ENCODE peak calls at places on chromosomes 3 and 15, in nine cellular contexts. One of them, this sample, is unnamed.

GRCh38 chr3:128395500-128396125 is 71.1 kb downstream of the DNAJB8 start:
- DNase-seq in cerebellar cortex: peak
- DNase-seq in GM23338: no peak
- DNase-seq in fibroblast of mammary gland: peak
- DNase-seq in T-helper 17 cell: no peak
- DNase-seq in PC-9: no peak
- DNase-seq in psoas muscle: peak
- DNase-seq in Peyer's patch: no peak
- DNase-seq in activated T-helper 2 cell treated with anti-CD3 and anti-CD28 coated beads, Interferon-gamma antibody, Interleukin-2, Interleukin-4, amounts not matched to agents 10 μg/mL and 5 μg/mL and 100 μg/mL, durations not matched to agents 14 hours and 24 hours and 36 hours: no peak
- DNase-seq in this sample: no peak

GRCh38 chr15:62951481-62951880 is 91.1 kb upstream of the TPM1 start:
- DNase-seq in psoas muscle: no peak
- DNase-seq in PC-9: no peak
- DNase-seq in cerebellar cortex: peak
- DNase-seq in Peyer's patch: no peak
- DNase-seq in fibroblast of mammary gland: no peak
- DNase-seq in GM23338: no peak
- DNase-seq in T-helper 17 cell: no peak
- DNase-seq in activated T-helper 2 cell treated with anti-CD3 and anti-CD28 coated beads, Interferon-gamma antibody, Interleukin-2, Interleukin-4, amounts not matched to agents 10 μg/mL and 5 μg/mL and 100 μg/mL, durations not matched to agents 14 hours and 24 hours and 36 hours: no peak
- DNase-seq in this sample: no peak

GRCh38 chr3:123379041-123379830 is 69.7 kb downstream of the ADCY5 start:
- DNase-seq in activated T-helper 2 cell treated with anti-CD3 and anti-CD28 coated beads, Interferon-gamma antibody, Interleukin-2, Interleukin-4, amounts not matched to agents 10 μg/mL and 5 μg/mL and 100 μg/mL, durations not matched to agents 14 hours and 24 hours and 36 hours: no peak
- DNase-seq in T-helper 17 cell: no peak
- DNase-seq in fibroblast of mammary gland: no peak
- DNase-seq in GM23338: no peak
- DNase-seq in psoas muscle: no peak
- DNase-seq in PC-9: no peak
- DNase-seq in Peyer's patch: no peak
- DNase-seq in cerebellar cortex: no peak
- DNase-seq in this sample: no peak

GRCh38 chr3:88595025-88595424 is 445.3 kb downstream of the C3orf38 start:
- DNase-seq in activated T-helper 2 cell treated with anti-CD3 and anti-CD28 coated beads, Interferon-gamma antibody, Interleukin-2, Interleukin-4, amounts not matched to agents 10 μg/mL and 5 μg/mL and 100 μg/mL, durations not matched to agents 14 hours and 24 hours and 36 hours: no peak
- DNase-seq in Peyer's patch: no peak
- DNase-seq in fibroblast of mammary gland: peak
- DNase-seq in T-helper 17 cell: no peak
- DNase-seq in GM23338: no peak
- DNase-seq in psoas muscle: no peak
- DNase-seq in cerebellar cortex: no peak
- DNase-seq in PC-9: no peak
- DNase-seq in this sample: no peak

GRCh38 chr15:99211926-99212325 is 37.5 kb downstream of the TTC23 start:
- DNase-seq in cerebellar cortex: no peak
- DNase-seq in fibroblast of mammary gland: peak
- DNase-seq in activated T-helper 2 cell treated with anti-CD3 and anti-CD28 coated beads, Interferon-gamma antibody, Interleukin-2, Interleukin-4, amounts not matched to agents 10 μg/mL and 5 μg/mL and 100 μg/mL, durations not matched to agents 14 hours and 24 hours and 36 hours: no peak
- DNase-seq in psoas muscle: no peak
- DNase-seq in Peyer's patch: no peak
- DNase-seq in T-helper 17 cell: no peak
- DNase-seq in PC-9: no peak
- DNase-seq in GM23338: no peak
- DNase-seq in this sample: no peak

GRCh38 chr3:141436180-141436579 is 50.6 kb upstream of the RASA2 start:
- DNase-seq in GM23338: no peak
- DNase-seq in cerebellar cortex: no peak
- DNase-seq in Peyer's patch: no peak
- DNase-seq in T-helper 17 cell: no peak
- DNase-seq in activated T-helper 2 cell treated with anti-CD3 and anti-CD28 coated beads, Interferon-gamma antibody, Interleukin-2, Interleukin-4, amounts not matched to agents 10 μg/mL and 5 μg/mL and 100 μg/mL, durations not matched to agents 14 hours and 24 hours and 36 hours: no peak
- DNase-seq in fibroblast of mammary gland: no peak
- DNase-seq in psoas muscle: no peak
- DNase-seq in PC-9: no peak
- DNase-seq in this sample: no peak

GRCh38 chr15:63818191-63818590 is 15.6 kb downstream of the HERC1 start:
- DNase-seq in activated T-helper 2 cell treated with anti-CD3 and anti-CD28 coated beads, Interferon-gamma antibody, Interleukin-2, Interleukin-4, amounts not matched to agents 10 μg/mL and 5 μg/mL and 100 μg/mL, durations not matched to agents 14 hours and 24 hours and 36 hours: no peak
- DNase-seq in fibroblast of mammary gland: peak
- DNase-seq in PC-9: no peak
- DNase-seq in Peyer's patch: no peak
- DNase-seq in T-helper 17 cell: no peak
- DNase-seq in cerebellar cortex: peak
- DNase-seq in psoas muscle: no peak
- DNase-seq in GM23338: peak
- DNase-seq in this sample: no peak

GRCh38 chr3:195921334-195921771 is 13.0 kb upstream of the TNK2 start:
- DNase-seq in Peyer's patch: no peak
- DNase-seq in psoas muscle: no peak
- DNase-seq in T-helper 17 cell: no peak
- DNase-seq in PC-9: peak
- DNase-seq in activated T-helper 2 cell treated with anti-CD3 and anti-CD28 coated beads, Interferon-gamma antibody, Interleukin-2, Interleukin-4, amounts not matched to agents 10 μg/mL and 5 μg/mL and 100 μg/mL, durations not matched to agents 14 hours and 24 hours and 36 hours: no peak
- DNase-seq in GM23338: peak
- DNase-seq in cerebellar cortex: no peak
- DNase-seq in fibroblast of mammary gland: peak
- DNase-seq in this sample: no peak

GRCh38 chr3:31237887-31238286 is 294.8 kb upstream of the STT3B start:
- DNase-seq in T-helper 17 cell: no peak
- DNase-seq in GM23338: no peak
- DNase-seq in activated T-helper 2 cell treated with anti-CD3 and anti-CD28 coated beads, Interferon-gamma antibody, Interleukin-2, Interleukin-4, amounts not matched to agents 10 μg/mL and 5 μg/mL and 100 μg/mL, durations not matched to agents 14 hours and 24 hours and 36 hours: no peak
- DNase-seq in PC-9: no peak
- DNase-seq in cerebellar cortex: no peak
- DNase-seq in fibroblast of mammary gland: no peak
- DNase-seq in Peyer's patch: no peak
- DNase-seq in psoas muscle: no peak
- DNase-seq in this sample: no peak

GRCh38 chr3:177529716-177530335 is 332.5 kb upstream of the TBL1XR1 start:
- DNase-seq in cerebellar cortex: no peak
- DNase-seq in Peyer's patch: no peak
- DNase-seq in GM23338: no peak
- DNase-seq in psoas muscle: no peak
- DNase-seq in activated T-helper 2 cell treated with anti-CD3 and anti-CD28 coated beads, Interferon-gamma antibody, Interleukin-2, Interleukin-4, amounts not matched to agents 10 μg/mL and 5 μg/mL and 100 μg/mL, durations not matched to agents 14 hours and 24 hours and 36 hours: no peak
- DNase-seq in PC-9: no peak
- DNase-seq in fibroblast of mammary gland: peak
- DNase-seq in T-helper 17 cell: no peak
- DNase-seq in this sample: no peak

GRCh38 chr3:32143849-32144757 is 37.7 kb downstream of the GPD1L start:
- DNase-seq in activated T-helper 2 cell treated with anti-CD3 and anti-CD28 coated beads, Interferon-gamma antibody, Interleukin-2, Interleukin-4, amounts not matched to agents 10 μg/mL and 5 μg/mL and 100 μg/mL, durations not matched to agents 14 hours and 24 hours and 36 hours: peak
- DNase-seq in Peyer's patch: peak
- DNase-seq in PC-9: peak
- DNase-seq in T-helper 17 cell: no peak
- DNase-seq in fibroblast of mammary gland: peak
- DNase-seq in psoas muscle: no peak
- DNase-seq in cerebellar cortex: peak
- DNase-seq in GM23338: peak
- DNase-seq in this sample: peak

GRCh38 chr15:36737430-36737891 is 158.0 kb downstream of the CDIN1 start:
- DNase-seq in GM23338: no peak
- DNase-seq in psoas muscle: no peak
- DNase-seq in Peyer's patch: no peak
- DNase-seq in cerebellar cortex: no peak
- DNase-seq in activated T-helper 2 cell treated with anti-CD3 and anti-CD28 coated beads, Interferon-gamma antibody, Interleukin-2, Interleukin-4, amounts not matched to agents 10 μg/mL and 5 μg/mL and 100 μg/mL, durations not matched to agents 14 hours and 24 hours and 36 hours: no peak
- DNase-seq in PC-9: no peak
- DNase-seq in T-helper 17 cell: no peak
- DNase-seq in fibroblast of mammary gland: peak
- DNase-seq in this sample: no peak

GRCh38 chr3:56133423-56133822 is 334.8 kb downstream of the ERC2 start:
- DNase-seq in cerebellar cortex: no peak
- DNase-seq in psoas muscle: no peak
- DNase-seq in Peyer's patch: no peak
- DNase-seq in GM23338: no peak
- DNase-seq in PC-9: no peak
- DNase-seq in T-helper 17 cell: no peak
- DNase-seq in fibroblast of mammary gland: peak
- DNase-seq in activated T-helper 2 cell treated with anti-CD3 and anti-CD28 coated beads, Interferon-gamma antibody, Interleukin-2, Interleukin-4, amounts not matched to agents 10 μg/mL and 5 μg/mL and 100 μg/mL, durations not matched to agents 14 hours and 24 hours and 36 hours: no peak
- DNase-seq in this sample: no peak

GRCh38 chr3:188568750-188569149 is 414.8 kb downstream of the LPP start:
- DNase-seq in Peyer's patch: no peak
- DNase-seq in activated T-helper 2 cell treated with anti-CD3 and anti-CD28 coated beads, Interferon-gamma antibody, Interleukin-2, Interleukin-4, amounts not matched to agents 10 μg/mL and 5 μg/mL and 100 μg/mL, durations not matched to agents 14 hours and 24 hours and 36 hours: no peak
- DNase-seq in fibroblast of mammary gland: no peak
- DNase-seq in psoas muscle: no peak
- DNase-seq in T-helper 17 cell: no peak
- DNase-seq in GM23338: no peak
- DNase-seq in cerebellar cortex: no peak
- DNase-seq in PC-9: no peak
- DNase-seq in this sample: no peak

GRCh38 chr3:193509103-193509965 is 45.4 kb downstream of the ATP13A4 start:
- DNase-seq in cerebellar cortex: no peak
- DNase-seq in Peyer's patch: no peak
- DNase-seq in T-helper 17 cell: no peak
- DNase-seq in GM23338: no peak
- DNase-seq in fibroblast of mammary gland: no peak
- DNase-seq in PC-9: no peak
- DNase-seq in psoas muscle: no peak
- DNase-seq in activated T-helper 2 cell treated with anti-CD3 and anti-CD28 coated beads, Interferon-gamma antibody, Interleukin-2, Interleukin-4, amounts not matched to agents 10 μg/mL and 5 μg/mL and 100 μg/mL, durations not matched to agents 14 hours and 24 hours and 36 hours: no peak
- DNase-seq in this sample: no peak

GRCh38 chr15:73902121-73903020 is 23.9 kb upstream of the LOXL1 start:
- DNase-seq in psoas muscle: no peak
- DNase-seq in cerebellar cortex: no peak
- DNase-seq in Peyer's patch: no peak
- DNase-seq in activated T-helper 2 cell treated with anti-CD3 and anti-CD28 coated beads, Interferon-gamma antibody, Interleukin-2, Interleukin-4, amounts not matched to agents 10 μg/mL and 5 μg/mL and 100 μg/mL, durations not matched to agents 14 hours and 24 hours and 36 hours: no peak
- DNase-seq in T-helper 17 cell: no peak
- DNase-seq in GM23338: no peak
- DNase-seq in fibroblast of mammary gland: no peak
- DNase-seq in PC-9: no peak
- DNase-seq in this sample: no peak

GRCh38 chr3:127061641-127062040 is 78.7 kb downstream of the PLXNA1 start:
- DNase-seq in psoas muscle: peak
- DNase-seq in T-helper 17 cell: no peak
- DNase-seq in GM23338: peak
- DNase-seq in cerebellar cortex: no peak
- DNase-seq in activated T-helper 2 cell treated with anti-CD3 and anti-CD28 coated beads, Interferon-gamma antibody, Interleukin-2, Interleukin-4, amounts not matched to agents 10 μg/mL and 5 μg/mL and 100 μg/mL, durations not matched to agents 14 hours and 24 hours and 36 hours: no peak
- DNase-seq in PC-9: no peak
- DNase-seq in fibroblast of mammary gland: no peak
- DNase-seq in Peyer's patch: no peak
- DNase-seq in this sample: no peak

GRCh38 chr3:129039271-129040038 is 21.1 kb upstream of the GP9 start:
- DNase-seq in cerebellar cortex: no peak
- DNase-seq in PC-9: peak
- DNase-seq in Peyer's patch: no peak
- DNase-seq in GM23338: no peak
- DNase-seq in T-helper 17 cell: no peak
- DNase-seq in psoas muscle: no peak
- DNase-seq in fibroblast of mammary gland: no peak
- DNase-seq in activated T-helper 2 cell treated with anti-CD3 and anti-CD28 coated beads, Interferon-gamma antibody, Interleukin-2, Interleukin-4, amounts not matched to agents 10 μg/mL and 5 μg/mL and 100 μg/mL, durations not matched to agents 14 hours and 24 hours and 36 hours: no peak
- DNase-seq in this sample: no peak

GRCh38 chr15:89647191-89647851 is 7.9 kb downstream of the KIF7 start:
- DNase-seq in activated T-helper 2 cell treated with anti-CD3 and anti-CD28 coated beads, Interferon-gamma antibody, Interleukin-2, Interleukin-4, amounts not matched to agents 10 μg/mL and 5 μg/mL and 100 μg/mL, durations not matched to agents 14 hours and 24 hours and 36 hours: peak
- DNase-seq in GM23338: peak
- DNase-seq in fibroblast of mammary gland: peak
- DNase-seq in psoas muscle: peak
- DNase-seq in PC-9: peak
- DNase-seq in T-helper 17 cell: peak
- DNase-seq in cerebellar cortex: peak
- DNase-seq in Peyer's patch: peak
- DNase-seq in this sample: peak

GRCh38 chr15:29988689-29989088 is 94.1 kb upstream of the GOLGA8J start:
- DNase-seq in cerebellar cortex: no peak
- DNase-seq in fibroblast of mammary gland: no peak
- DNase-seq in psoas muscle: no peak
- DNase-seq in PC-9: no peak
- DNase-seq in Peyer's patch: no peak
- DNase-seq in activated T-helper 2 cell treated with anti-CD3 and anti-CD28 coated beads, Interferon-gamma antibody, Interleukin-2, Interleukin-4, amounts not matched to agents 10 μg/mL and 5 μg/mL and 100 μg/mL, durations not matched to agents 14 hours and 24 hours and 36 hours: no peak
- DNase-seq in T-helper 17 cell: no peak
- DNase-seq in GM23338: no peak
- DNase-seq in this sample: no peak

GRCh38 chr15:61809216-61809615 is 251.0 kb downstream of the VPS13C start:
- DNase-seq in psoas muscle: no peak
- DNase-seq in fibroblast of mammary gland: no peak
- DNase-seq in PC-9: no peak
- DNase-seq in cerebellar cortex: no peak
- DNase-seq in GM23338: no peak
- DNase-seq in Peyer's patch: no peak
- DNase-seq in activated T-helper 2 cell treated with anti-CD3 and anti-CD28 coated beads, Interferon-gamma antibody, Interleukin-2, Interleukin-4, amounts not matched to agents 10 μg/mL and 5 μg/mL and 100 μg/mL, durations not matched to agents 14 hours and 24 hours and 36 hours: no peak
- DNase-seq in T-helper 17 cell: no peak
- DNase-seq in this sample: no peak

GRCh38 chr3:132660056-132660744 is at the start of gene UBA5:
- DNase-seq in PC-9: peak
- DNase-seq in psoas muscle: peak
- DNase-seq in activated T-helper 2 cell treated with anti-CD3 and anti-CD28 coated beads, Interferon-gamma antibody, Interleukin-2, Interleukin-4, amounts not matched to agents 10 μg/mL and 5 μg/mL and 100 μg/mL, durations not matched to agents 14 hours and 24 hours and 36 hours: peak
- DNase-seq in T-helper 17 cell: peak
- DNase-seq in cerebellar cortex: peak
- DNase-seq in Peyer's patch: peak
- DNase-seq in fibroblast of mammary gland: peak
- DNase-seq in GM23338: peak
- DNase-seq in this sample: no peak

GRCh38 chr3:9777695-9778023 is 7.9 kb upstream of the CAMK1 start:
- DNase-seq in PC-9: no peak
- DNase-seq in fibroblast of mammary gland: no peak
- DNase-seq in activated T-helper 2 cell treated with anti-CD3 and anti-CD28 coated beads, Interferon-gamma antibody, Interleukin-2, Interleukin-4, amounts not matched to agents 10 μg/mL and 5 μg/mL and 100 μg/mL, durations not matched to agents 14 hours and 24 hours and 36 hours: no peak
- DNase-seq in T-helper 17 cell: no peak
- DNase-seq in psoas muscle: no peak
- DNase-seq in cerebellar cortex: no peak
- DNase-seq in GM23338: no peak
- DNase-seq in Peyer's patch: no peak
- DNase-seq in this sample: no peak

GRCh38 chr3:4425707-4426106 is 41.4 kb downstream of the SUMF1 start:
- DNase-seq in PC-9: no peak
- DNase-seq in T-helper 17 cell: no peak
- DNase-seq in psoas muscle: no peak
- DNase-seq in fibroblast of mammary gland: peak
- DNase-seq in Peyer's patch: no peak
- DNase-seq in GM23338: no peak
- DNase-seq in activated T-helper 2 cell treated with anti-CD3 and anti-CD28 coated beads, Interferon-gamma antibody, Interleukin-2, Interleukin-4, amounts not matched to agents 10 μg/mL and 5 μg/mL and 100 μg/mL, durations not matched to agents 14 hours and 24 hours and 36 hours: no peak
- DNase-seq in cerebellar cortex: no peak
- DNase-seq in this sample: no peak

GRCh38 chr3:12750658-12751071 is 8.4 kb downstream of the TMEM40 start:
- DNase-seq in psoas muscle: peak
- DNase-seq in fibroblast of mammary gland: peak
- DNase-seq in Peyer's patch: no peak
- DNase-seq in activated T-helper 2 cell treated with anti-CD3 and anti-CD28 coated beads, Interferon-gamma antibody, Interleukin-2, Interleukin-4, amounts not matched to agents 10 μg/mL and 5 μg/mL and 100 μg/mL, durations not matched to agents 14 hours and 24 hours and 36 hours: no peak
- DNase-seq in GM23338: no peak
- DNase-seq in cerebellar cortex: peak
- DNase-seq in T-helper 17 cell: no peak
- DNase-seq in PC-9: peak
- DNase-seq in this sample: no peak

GRCh38 chr15:53414167-53414566 is 345.3 kb downstream of the WDR72 start:
- DNase-seq in GM23338: no peak
- DNase-seq in activated T-helper 2 cell treated with anti-CD3 and anti-CD28 coated beads, Interferon-gamma antibody, Interleukin-2, Interleukin-4, amounts not matched to agents 10 μg/mL and 5 μg/mL and 100 μg/mL, durations not matched to agents 14 hours and 24 hours and 36 hours: no peak
- DNase-seq in cerebellar cortex: no peak
- DNase-seq in psoas muscle: no peak
- DNase-seq in T-helper 17 cell: no peak
- DNase-seq in PC-9: no peak
- DNase-seq in Peyer's patch: no peak
- DNase-seq in fibroblast of mammary gland: no peak
- DNase-seq in this sample: no peak

GRCh38 chr3:42846682-42847522 is 28.8 kb downstream of the CYP8B1 start:
- DNase-seq in activated T-helper 2 cell treated with anti-CD3 and anti-CD28 coated beads, Interferon-gamma antibody, Interleukin-2, Interleukin-4, amounts not matched to agents 10 μg/mL and 5 μg/mL and 100 μg/mL, durations not matched to agents 14 hours and 24 hours and 36 hours: no peak
- DNase-seq in cerebellar cortex: no peak
- DNase-seq in PC-9: no peak
- DNase-seq in psoas muscle: no peak
- DNase-seq in T-helper 17 cell: no peak
- DNase-seq in Peyer's patch: peak
- DNase-seq in GM23338: no peak
- DNase-seq in fibroblast of mammary gland: no peak
- DNase-seq in this sample: no peak